ENCODE peak calls at places on chromosome 10, in five cellular contexts. T, I, M, V and P are unnamed samples.

GRCh38 chr10:76311752-76312699 is 880.6 kb downstream of the LRMDA start:
- DNase-seq in T (peak), I (no peak), M (no peak), V (no peak), P (no peak)

GRCh38 chr10:72564596-72564995 is 61.3 kb downstream of the MICU1 start:
- DNase-seq in T (no peak), I (peak), M (peak), V (no peak), P (no peak)

GRCh38 chr10:15141136-15142067 is 27.1 kb downstream of the NMT2 start:
- DNase-seq in T (no peak), I (no peak), M (peak), V (no peak), P (no peak)

GRCh38 chr10:227014-227413 is 91.8 kb downstream of the ZMYND11 start:
- DNase-seq in T (no peak), I (no peak), M (peak), V (no peak), P (no peak)

GRCh38 chr10:69749180-69750010 is 52.3 kb upstream of the COL13A1 start:
- DNase-seq in T (no peak), I (no peak), M (peak), V (no peak), P (no peak)

GRCh38 chr10:128029280-128029618 is 97.0 kb downstream of the MKI67 start:
- DNase-seq in T (no peak), I (no peak), M (no peak), V (no peak), P (no peak)

GRCh38 chr10:71865561-71866041 is 14.6 kb upstream of the PSAP start:
- DNase-seq in T (no peak), I (no peak), M (no peak), V (no peak), P (no peak)

GRCh38 chr10:84291389-84291788 is 37.0 kb upstream of the CCSER2 start:
- DNase-seq in T (no peak), I (no peak), M (peak), V (peak), P (no peak)

GRCh38 chr10:100710151-100710871 is 35.1 kb upstream of the PAX2 start:
- DNase-seq in T (no peak), I (no peak), M (no peak), V (no peak), P (no peak)

GRCh38 chr10:484441-484924 is 205.0 kb downstream of the DIP2C start:
- DNase-seq in T (no peak), I (no peak), M (peak), V (no peak), P (no peak)

GRCh38 chr10:115846528-115846927 is 426.5 kb downstream of the GFRA1 start:
- DNase-seq in T (no peak), I (no peak), M (no peak), V (no peak), P (no peak)

GRCh38 chr10:129459762-129460539 is 7.1 kb upstream of the MGMT start:
- DNase-seq in T (no peak), I (no peak), M (no peak), V (no peak), P (no peak)

GRCh38 chr10:986137-986825 is 2.0 kb upstream of the GTPBP4 start:
- DNase-seq in T (no peak), I (no peak), M (peak), V (no peak), P (no peak)

GRCh38 chr10:97782455-97783228 is 10.8 kb upstream of the SFRP5 start:
- DNase-seq in T (no peak), I (no peak), M (no peak), V (no peak), P (no peak)

GRCh38 chr10:119025776-119026175 is 3.7 kb upstream of the NANOS1 start:
- DNase-seq in T (no peak), I (no peak), M (no peak), V (no peak), P (peak)

GRCh38 chr10:48272682-48273081 is 1.8 kb downstream of the FRMPD2 start:
- DNase-seq in T (no peak), I (no peak), M (no peak), V (no peak), P (no peak)

GRCh38 chr10:17029581-17030271 is 99.9 kb downstream of the CUBN start:
- DNase-seq in T (peak), I (no peak), M (peak), V (no peak), P (peak)

GRCh38 chr10:110746254-110746826 is 102.2 kb downstream of the RBM20 start:
- DNase-seq in T (peak), I (peak), M (peak), V (peak), P (no peak)

GRCh38 chr10:97863808-97864207 is 14.2 kb downstream of the GOLGA7B start:
- DNase-seq in T (no peak), I (no peak), M (no peak), V (no peak), P (no peak)

GRCh38 chr10:50404021-50404823 is 152.9 kb upstream of the ASAH2 start:
- DNase-seq in T (no peak), I (no peak), M (no peak), V (no peak), P (no peak)

GRCh38 chr10:79202188-79203013 is 133.6 kb downstream of the ZMIZ1 start:
- DNase-seq in T (no peak), I (no peak), M (no peak), V (no peak), P (no peak)

GRCh38 chr10:129877773-129878371 is 86.2 kb downstream of the EBF3 start:
- DNase-seq in T (no peak), I (no peak), M (no peak), V (no peak), P (no peak)

GRCh38 chr10:128963246-128964099 is 503.6 kb upstream of the MGMT start:
- DNase-seq in T (no peak), I (no peak), M (no peak), V (no peak), P (no peak)

GRCh38 chr10:95406651-95407280 is 116.0 kb upstream of the PDLIM1 start:
- DNase-seq in T (no peak), I (no peak), M (peak), V (no peak), P (no peak)

GRCh38 chr10:106392781-106393180 is 771.7 kb downstream of the SORCS1 start:
- DNase-seq in T (no peak), I (no peak), M (no peak), V (no peak), P (no peak)

GRCh38 chr10:35353399-35353798 is 17.1 kb downstream of the CCNY start:
- DNase-seq in T (no peak), I (no peak), M (no peak), V (no peak), P (no peak)

DNA sequence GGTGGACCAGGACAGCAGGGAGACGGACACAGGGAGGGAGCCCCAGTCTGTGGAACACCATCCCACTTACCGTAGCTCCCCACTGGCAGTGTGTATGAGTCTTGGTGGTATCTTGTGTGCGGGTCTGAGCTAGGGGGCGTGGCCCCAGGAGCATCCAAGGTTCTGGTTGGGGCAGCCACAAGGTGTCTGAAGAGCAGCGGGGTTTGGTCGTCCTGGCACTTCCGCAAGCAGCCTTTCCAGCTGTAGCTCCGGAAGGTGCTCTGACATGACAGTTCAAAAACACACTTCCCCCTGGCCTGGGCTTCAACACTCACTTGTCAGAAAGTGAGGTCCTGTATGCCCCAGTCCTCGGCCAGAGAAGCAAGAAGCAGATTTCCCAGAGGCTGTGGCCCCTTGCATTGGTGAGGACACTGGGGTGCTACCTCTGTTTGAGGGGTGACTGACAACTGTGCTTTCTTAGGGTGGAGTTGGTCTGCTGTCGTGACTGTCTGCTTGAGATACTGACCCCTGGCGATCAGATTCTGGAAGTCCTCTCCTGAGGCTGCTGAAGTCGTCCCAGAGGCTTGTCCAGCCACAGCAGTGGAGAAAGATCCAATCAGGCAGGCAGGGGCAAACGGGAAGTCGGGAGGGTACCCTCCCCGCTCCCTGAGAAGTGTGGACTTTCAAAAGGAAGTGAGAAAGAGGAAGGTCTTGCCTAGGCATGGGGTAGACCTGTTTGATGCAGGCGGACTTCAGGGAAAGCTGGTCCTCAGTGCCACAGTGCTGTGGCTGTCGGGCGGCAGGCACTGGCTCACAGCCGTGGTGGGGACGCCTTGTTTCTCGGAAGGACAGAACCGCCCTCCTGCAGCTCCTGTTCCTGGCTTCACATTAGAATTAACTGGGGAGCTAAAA is 51.4 kb upstream of the PFKFB3 start:
- DNase-seq in T (no peak), I (no peak), M (peak), V (no peak), P (no peak)
- H3K4me3 ChIP-seq in T (no peak), I (no peak), M (no peak), V (no peak), P (peak)

GRCh38 chr10:125157473-125157865 is 2.9 kb downstream of the CTBP2 start:
- DNase-seq in T (no peak), I (no peak), M (no peak), V (no peak), P (no peak)
- H3K4me3 ChIP-seq in T (peak), I (peak), M (peak), V (peak), P (peak)

GRCh38 chr10:114684085-114684821 is 26.2 kb upstream of the ABLIM1 start:
- DNase-seq in T (no peak), I (no peak), M (peak), V (no peak), P (no peak)

GRCh38 chr10:114685456-114685855 is 27.4 kb upstream of the ABLIM1 start:
- DNase-seq in T (no peak), I (no peak), M (no peak), V (no peak), P (no peak)

GRCh38 chr10:114686013-114686412 is 27.9 kb upstream of the ABLIM1 start:
- DNase-seq in T (no peak), I (no peak), M (no peak), V (no peak), P (no peak)

GRCh38 chr10:114683593-114683992 is 25.5 kb upstream of the ABLIM1 start:
- DNase-seq in T (no peak), I (no peak), M (no peak), V (no peak), P (no peak)

DNA sequence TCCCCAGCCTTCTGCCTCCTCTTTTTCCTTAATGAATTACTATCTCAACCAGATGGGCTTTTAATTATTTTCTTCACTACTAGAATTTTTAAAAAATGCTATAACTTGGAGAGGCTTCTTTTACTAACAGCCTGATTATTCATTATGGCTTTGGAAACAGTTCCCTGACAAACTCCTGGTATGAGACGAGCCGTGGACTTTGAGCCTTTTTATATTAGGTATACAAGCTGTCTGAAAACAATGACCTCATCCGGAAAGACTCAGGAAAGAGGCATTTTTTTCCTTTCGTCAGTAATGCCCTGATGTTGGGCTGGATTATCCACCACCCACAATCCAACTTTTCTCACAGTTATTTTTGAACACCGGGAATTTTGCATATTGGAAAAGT is 26.7 kb upstream of the ABLIM1 start:
- DNase-seq in T (no peak), I (peak), M (peak), V (no peak), P (no peak)
- H3K4me3 ChIP-seq in T (peak), I (no peak), M (peak), V (no peak), P (peak)

DNA sequence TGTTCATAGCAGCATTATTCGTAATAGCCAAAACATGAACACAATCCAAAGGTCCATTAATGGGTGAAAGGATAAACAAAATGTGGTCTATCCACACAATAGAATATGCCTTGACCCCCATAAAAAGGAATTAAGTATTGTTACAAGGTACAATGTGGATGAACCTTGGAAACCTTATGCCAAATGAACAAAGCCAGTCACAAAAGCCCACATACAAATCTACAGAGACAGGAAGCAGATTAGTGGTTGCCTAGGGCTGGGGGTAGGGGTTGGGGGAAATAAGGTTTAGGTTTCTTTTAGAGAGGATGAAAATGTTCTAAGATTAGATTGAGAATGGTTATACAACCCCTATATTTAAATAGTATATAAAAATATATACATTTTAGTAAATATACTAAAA is 34.8 kb downstream of the PIP4K2A start:
- DNase-seq in T (no peak), I (no peak), M (no peak), V (no peak), P (no peak)
- H3K4me3 ChIP-seq in T (no peak), I (no peak), M (no peak), V (no peak), P (no peak)

GRCh38 chr10:7525314-7526016 is 114.6 kb upstream of the SFMBT2 start:
- DNase-seq in T (peak), I (peak), M (peak), V (peak), P (no peak)
- H3K4me3 ChIP-seq in T (no peak), I (no peak), M (no peak), V (no peak), P (no peak)

DNA sequence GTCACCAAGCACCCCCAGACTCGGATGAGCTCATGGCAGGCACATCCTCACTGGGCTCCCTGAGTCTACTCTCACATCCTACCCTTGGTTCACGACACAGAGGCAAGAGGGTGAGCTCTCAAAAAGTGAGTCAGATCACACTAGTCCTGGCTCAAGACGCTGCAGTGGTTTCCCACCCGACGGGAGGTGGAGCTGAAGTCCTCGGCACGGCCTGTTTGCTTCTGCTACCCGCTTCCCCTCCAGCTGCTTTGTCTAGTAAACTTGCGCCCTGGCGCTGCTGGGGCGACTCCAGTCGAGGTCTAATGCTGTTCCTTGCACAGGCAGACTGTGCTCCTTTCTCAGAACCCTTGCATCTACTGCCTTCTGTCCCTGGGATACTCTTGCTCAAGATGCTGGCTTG is 13.5 kb upstream of the SFMBT2 start:
- DNase-seq in T (no peak), I (no peak), M (no peak), V (no peak), P (no peak)
- H3K4me3 ChIP-seq in T (no peak), I (no peak), M (no peak), V (no peak), P (no peak)